ENCODE peak calls at places on chromosomes 13 and 19, in ten cellular contexts. V, F, S, A, R, B, N, T, G and Y are unnamed samples.

GRCh38 chr19:35517342-35517741 is 3.9 kb upstream of the DMKN start:
- DNase-seq in V (no peak), F (no peak), S (no peak), A (no peak), R (no peak), B (no peak), N (no peak), T (no peak), G (no peak), Y (no peak)

GRCh38 chr13:90738881-90739280 is 608.6 kb upstream of the MIR17HG start:
- DNase-seq in V (no peak), F (peak), S (no peak), A (peak), R (peak), B (no peak), N (no peak), T (no peak), G (no peak), Y (no peak)

GRCh38 chr19:19537321-19538048 is 580 bp upstream of the CILP2 start:
- DNase-seq in V (no peak), F (no peak), S (no peak), A (no peak), R (no peak), B (no peak), N (no peak), T (peak), G (no peak), Y (no peak)

GRCh38 chr19:7393459-7393858 is 44.7 kb downstream of the ARHGEF18 start:
- DNase-seq in V (no peak), F (no peak), S (no peak), A (no peak), R (no peak), B (no peak), N (no peak), T (no peak), G (peak), Y (no peak)

GRCh38 chr19:56332695-56333094 is 18.1 kb upstream of the ZSCAN5A start:
- DNase-seq in V (no peak), F (no peak), S (no peak), A (no peak), R (no peak), B (no peak), N (no peak), T (no peak), G (no peak), Y (no peak)

GRCh38 chr19:34731019-34731829 is 2.8 kb upstream of the ZNF181 start:
- DNase-seq in V (no peak), F (no peak), S (no peak), A (no peak), R (no peak), B (no peak), N (no peak), T (no peak), G (no peak), Y (no peak)

GRCh38 chr13:37481005-37481857 is 117.3 kb downstream of the POSTN start:
- DNase-seq in V (no peak), F (peak), S (peak), A (no peak), R (peak), B (no peak), N (no peak), T (peak), G (no peak), Y (peak)

GRCh38 chr13:48595330-48596127 is 58.2 kb upstream of the CYSLTR2 start:
- DNase-seq in V (peak), F (peak), S (no peak), A (peak), R (peak), B (peak), N (peak), T (peak), G (peak), Y (no peak)

GRCh38 chr13:24493356-24493755 is 19.2 kb downstream of the PARP4 start:
- DNase-seq in V (no peak), F (peak), S (no peak), A (no peak), R (peak), B (no peak), N (no peak), T (no peak), G (no peak), Y (no peak)

GRCh38 chr13:73966331-73966730 is 167.9 kb downstream of the KLF12 start:
- DNase-seq in V (no peak), F (no peak), S (no peak), A (no peak), R (no peak), B (no peak), N (no peak), T (no peak), G (no peak), Y (no peak)

GRCh38 chr13:45055902-45056648 is 64.2 kb upstream of the GTF2F2 start:
- DNase-seq in V (no peak), F (peak), S (no peak), A (peak), R (peak), B (no peak), N (no peak), T (no peak), G (no peak), Y (no peak)

GRCh38 chr19:2578391-2578826 is 102.5 kb downstream of the GADD45B start:
- DNase-seq in V (peak), F (peak), S (no peak), A (peak), R (peak), B (no peak), N (no peak), T (no peak), G (no peak), Y (no peak)

GRCh38 chr13:107819071-107819470 is 396.3 kb downstream of the LIG4 start:
- DNase-seq in V (no peak), F (no peak), S (no peak), A (no peak), R (no peak), B (no peak), N (no peak), T (no peak), G (no peak), Y (no peak)

GRCh38 chr19:55112781-55113569 is 4.5 kb downstream of the PPP1R12C start:
- DNase-seq in V (no peak), F (no peak), S (no peak), A (peak), R (no peak), B (no peak), N (no peak), T (no peak), G (peak), Y (no peak)

GRCh38 chr13:100580045-100580444 is 8.5 kb downstream of the GGACT start:
- DNase-seq in V (peak), F (no peak), S (no peak), A (no peak), R (no peak), B (no peak), N (no peak), T (no peak), G (no peak), Y (no peak)